ENCODE peak calls at places on chromosomes 16 and 17, in four cellular contexts. I is SK-N-SH, Z is HepG2, R is GM12878. W is an unnamed sample.

GRCh38 chr16:60605176-60605575 is 1431.1 kb downstream of the CDH8 start:
- DNase-seq in I (no peak), Z (no peak), R (no peak), W (no peak)

GRCh38 chr17:70956731-70957130 is 787.4 kb downstream of the KCNJ2 start:
- DNase-seq in I (no peak), Z (no peak), R (no peak), W (no peak)

GRCh38 chr16:81148277-81148676 is 52.1 kb upstream of the GCSH start:
- DNase-seq in I (no peak), Z (no peak), R (no peak), W (no peak)

GRCh38 chr17:33520404-33521032 is 227.4 kb upstream of the ASIC2 start:
- DNase-seq in I (peak; percentile 83), Z (peak; percentile 23), R (no peak), W (peak; percentile 33)

GRCh38 chr17:72413077-72414031 is 292.5 kb downstream of the SOX9 start:
- DNase-seq in I (no peak), Z (peak; percentile 100), R (no peak), W (no peak)

GRCh38 chr16:29877266-29877961 is 14.4 kb upstream of the CDIPT start:
- DNase-seq in I (peak; percentile 78), Z (no peak), R (peak; percentile 40), W (peak; percentile 99)

GRCh38 chr16:64250866-64251265 is 871.0 kb downstream of the CDH11 start:
- DNase-seq in I (no peak), Z (no peak), R (no peak), W (no peak)

GRCh38 chr17:55433629-55434422 is 12.2 kb upstream of the MMD start:
- DNase-seq in I (no peak), Z (peak; percentile 99), R (no peak), W (no peak)

GRCh38 chr16:5557966-5558365 is 460.4 kb upstream of the EEF2KMT start:
- DNase-seq in I (no peak), Z (no peak), R (no peak), W (no peak)

GRCh38 chr16:86917471-86918365 is 339.4 kb downstream of the FOXL1 start:
- DNase-seq in I (no peak), Z (no peak), R (no peak), W (no peak)

GRCh38 chr17:48600244-48601098 is 4.3 kb downstream of the HOXB6 start:
- DNase-seq in I (no peak), Z (no peak), R (no peak), W (no peak)

GRCh38 chr16:1519831-1520230 is 13.6 kb upstream of the TMEM204 start:
- DNase-seq in I (no peak), Z (no peak), R (no peak), W (no peak)

GRCh38 chr16:53207810-53208752 is 153.3 kb downstream of the CHD9 start:
- DNase-seq in I (peak; percentile 77), Z (peak; percentile 72), R (peak; percentile 69), W (peak; percentile 53)

GRCh38 chr17:9151091-9151490 is 129.8 kb downstream of the NTN1 start:
- DNase-seq in I (no peak), Z (peak; percentile 77), R (no peak), W (no peak)

GRCh38 chr16:85394511-85395206 is 218.5 kb upstream of the GSE1 start:
- DNase-seq in I (no peak), Z (no peak), R (no peak), W (no peak)

GRCh38 chr16:4114257-4115208 is 1.7 kb downstream of the ADCY9 start:
- DNase-seq in I (no peak), Z (no peak), R (no peak), W (peak; percentile 52)

GRCh38 chr17:81716674-81716996 is 4.6 kb downstream of the SLC25A10 start:
- DNase-seq in I (no peak), Z (no peak), R (no peak), W (no peak)

GRCh38 chr16:8522757-8523156 is 67.6 kb downstream of the TMEM114 start:
- DNase-seq in I (no peak), Z (no peak), R (no peak), W (no peak)

GRCh38 chr16:68645494-68646388 is 631 bp downstream of the CDH3 start:
- DNase-seq in I (peak; percentile 74), Z (no peak), R (no peak), W (peak; percentile 82)

GRCh38 chr16:813204-813915 is 12.8 kb upstream of the GNG13 start:
- DNase-seq in I (peak; percentile 92), Z (peak; percentile 12), R (no peak), W (peak; percentile 91)

GRCh38 chr17:68512967-68513474 is 791 bp downstream of the PRKAR1A start:
- DNase-seq in I (peak; percentile 41), Z (no peak), R (no peak), W (no peak)

GRCh38 chr17:39218906-39219305 is 6.8 kb downstream of the STAC2 start:
- DNase-seq in I (no peak), Z (no peak), R (no peak), W (no peak)

GRCh38 chr16:10906914-10907756 is 30.1 kb downstream of the CIITA start:
- DNase-seq in I (peak; percentile 33), Z (no peak), R (no peak), W (no peak)

GRCh38 chr16:84498859-84499620 is 5.4 kb downstream of the MEAK7 start:
- DNase-seq in I (no peak), Z (no peak), R (no peak), W (no peak)

GRCh38 chr16:4859900-4860255 is 12.6 kb downstream of the UBN1 start:
- DNase-seq in I (no peak), Z (no peak), R (no peak), W (no peak)

GRCh38 chr16:85757341-85757822 is 6.5 kb upstream of the C16orf74 start:
- DNase-seq in I (no peak), Z (no peak), R (peak; percentile 57), W (no peak)

GRCh38 chr17:20206068-20206467 is 196.9 kb downstream of the SPECC1 start:
- DNase-seq in I (no peak), Z (no peak), R (no peak), W (no peak)

GRCh38 chr16:35184356-35184870 is 1725.0 kb downstream of the TP53TG3F start:
- DNase-seq in I (no peak), Z (no peak), R (no peak), W (no peak)
- H3K9me3 ChIP-seq in I (no peaks in the 10 kb centered on the region), Z (peaks cover 85% of the 10 kb centered on the region), R (no peaks in the 10 kb centered on the region), W (peaks cover 86% of the 10 kb centered on the region)

GRCh38 chr16:14608111-14608566 is 21.9 kb downstream of the PARN start:
- DNase-seq in I (no peak), Z (no peak), R (no peak), W (no peak)
- TF ChIP-seq TCF12 in I (no peak), Z (no peak), R (no peak), W (no peak)

GRCh38 chr16:71927383-71927782 is 32.1 kb downstream of the IST1 start:
- DNase-seq in I (no peak), Z (no peak), R (no peak), W (no peak)
- TF ChIP-seq POLR2AphosphoS5 in I (peak; percentile 55), Z (no peak), R (no peak), W (no peak)

DNA sequence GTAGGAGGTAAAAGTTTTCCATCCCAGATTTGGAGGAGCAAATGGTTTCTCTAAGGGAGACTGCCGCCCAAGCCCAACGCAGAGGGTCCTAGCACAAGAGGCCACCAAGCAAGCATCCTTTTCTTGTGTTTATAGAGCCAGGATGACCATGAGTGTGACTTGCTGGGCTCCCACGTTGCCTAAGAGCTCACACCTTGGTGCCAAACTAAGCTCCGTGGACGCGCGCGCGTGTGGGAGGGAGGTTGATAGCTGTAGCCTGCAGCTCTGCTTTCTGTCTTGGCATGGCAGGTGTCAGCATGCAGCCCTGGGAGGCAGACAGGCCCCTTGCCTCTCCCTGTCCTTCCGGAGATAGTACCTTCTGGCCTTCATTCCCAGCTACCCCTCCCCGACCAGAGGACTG is 616.5 kb upstream of the SALL1 start:
- DNase-seq in I (peak; percentile 18), Z (no peak), R (no peak), W (no peak)
- H3K9me3 ChIP-seq in I (no peaks in the 10 kb centered on the region), Z (no peaks in the 10 kb centered on the region), R (no peaks in the 10 kb centered on the region), W (no peaks in the 10 kb centered on the region)

GRCh38 chr16:12501727-12502457 is 301.8 kb downstream of the CPPED1 start:
- DNase-seq in I (no peak), Z (no peak), R (no peak), W (no peak)

GRCh38 chr16:12502671-12503070 is 301.0 kb downstream of the CPPED1 start:
- DNase-seq in I (no peak), Z (no peak), R (no peak), W (no peak)

GRCh38 chr16:12503201-12503600 is 300.5 kb downstream of the CPPED1 start:
- DNase-seq in I (no peak), Z (no peak), R (no peak), W (no peak)

GRCh38 chr16:12499032-12499735 is 304.5 kb downstream of the CPPED1 start:
- DNase-seq in I (no peak), Z (no peak), R (no peak), W (no peak)

GRCh38 chr16:12500771-12501170 is 302.9 kb downstream of the CPPED1 start:
- DNase-seq in I (no peak), Z (no peak), R (no peak), W (no peak)
- TF ChIP-seq TCF12 in I (no peak), Z (no peak), R (no peak), W (no peak)